ENCODE peak calls at places on chromosomes 11 and 22, in seven cellular contexts. X is keratinocyte, S is body of pancreas, D is prostate gland, F is SK-N-SH, O is stomach, K is uterus. V is an unnamed sample. For H3K4me1, the result is how much of the 10 kb centered on the place peaks cover.

GRCh38 chr11:66651011-66651410 is 12.5 kb downstream of the RBM4 start:
- DNase-seq in F (no peak), D (no peak), X (no peak), S (no peak), K (no peak), O (no peak), V (no peak)

GRCh38 chr11:34809191-34810106 is 106.7 kb downstream of the APIP start:
- DNase-seq in K (no peak), S (no peak), F (no peak), D (peak), X (peak), O (no peak), V (no peak)

GRCh38 chr11:46641639-46642038 is 24.3 kb downstream of the ATG13 start:
- DNase-seq in K (no peak), X (no peak), D (no peak), S (no peak), F (no peak), O (no peak), V (no peak)

GRCh38 chr11:104619751-104620150 is 278.5 kb downstream of the CASP12 start:
- DNase-seq in X (no peak), S (no peak), D (no peak), F (no peak), K (no peak), O (no peak), V (no peak)

GRCh38 chr11:96014234-96014633 is 90.3 kb upstream of the MTMR2 start:
- DNase-seq in K (no peak), S (no peak), F (no peak), D (no peak), X (no peak), O (no peak), V (no peak)

GRCh38 chr11:66985508-66986177 is 10.5 kb downstream of the C11orf86 start:
- DNase-seq in K (no peak), O (peak), X (no peak), D (peak), S (peak), F (no peak), V (no peak)

GRCh38 chr11:15875934-15876333 is 480.4 kb downstream of the SOX6 start:
- DNase-seq in S (no peak), K (no peak), D (no peak), F (no peak), X (no peak), O (no peak), V (no peak)

GRCh38 chr22:31230871-31231621 is 18.9 kb downstream of the LIMK2 start:
- DNase-seq in S (peak), D (peak), O (peak), K (no peak), F (peak), X (no peak), V (peak)

GRCh38 chr11:28520291-28520690 is 412.1 kb downstream of the METTL15 start:
- DNase-seq in X (no peak), O (no peak), S (no peak), F (no peak), D (no peak), K (no peak), V (no peak)

GRCh38 chr22:44969817-44970216 is 40.0 kb downstream of the PHF21B start:
- DNase-seq in O (no peak), F (no peak), D (no peak), S (no peak), K (no peak), X (no peak), V (no peak)

GRCh38 chr22:44965171-44965570 is 44.6 kb downstream of the PHF21B start:
- DNase-seq in F (no peak), O (no peak), D (no peak), X (no peak), K (no peak), S (no peak), V (no peak)

GRCh38 chr22:44970291-44970690 is 39.5 kb downstream of the PHF21B start:
- DNase-seq in S (no peak), X (no peak), K (no peak), D (no peak), F (no peak), O (no peak), V (no peak)

GRCh38 chr22:44971651-44972362 is 38.0 kb downstream of the PHF21B start:
- DNase-seq in F (no peak), D (no peak), S (no peak), O (no peak), K (no peak), X (no peak), V (no peak)

DNA sequence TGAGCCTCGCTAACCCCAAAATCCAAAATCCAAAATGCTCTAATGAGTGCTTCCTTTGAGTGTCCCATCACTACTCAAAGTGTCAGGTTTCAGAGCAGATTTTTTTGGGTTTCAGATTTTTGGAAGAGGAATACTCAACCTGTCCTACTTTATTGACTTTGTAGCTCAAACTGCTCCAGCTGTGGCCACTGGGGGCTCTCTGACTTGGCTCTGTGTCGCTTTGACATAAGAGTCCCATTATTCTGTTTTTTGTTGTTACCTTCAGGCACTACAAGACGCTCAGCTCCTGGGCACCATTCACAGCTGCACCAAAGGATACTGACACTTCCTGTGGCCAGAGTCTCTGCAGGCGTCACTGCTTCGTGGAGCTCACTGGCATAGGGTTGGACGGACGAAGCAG is 41.1 kb downstream of the PHF21B start:
- DNase-seq in K (no peak), F (no peak), D (no peak), X (no peak), O (no peak), S (no peak), V (no peak)
- TF ChIP-seq CTCF in K (no peak), F (peak), D (no peak), X (no peak), O (no peak), S (no peak), V (no peak)

GRCh38 chr22:36371920-36372319 is 15.8 kb downstream of the MYH9 start:
- DNase-seq in S (no peak), X (no peak), D (no peak), O (no peak), K (no peak), F (no peak), V (no peak)
- H3K4me1 ChIP-seq in S (half or more), X (half or more), D (half or more), O (half or more), K (under half), F (half or more), V (half or more)

GRCh38 chr11:117468888-117469287 is 141.2 kb downstream of the CEP164 start:
- DNase-seq in O (no peak), F (no peak), X (no peak), S (no peak), K (no peak), D (no peak), V (no peak)
- TF ChIP-seq CTCF in O (no peak), F (no peak), X (no peak), S (no peak), K (no peak), D (no peak), V (no peak)

DNA sequence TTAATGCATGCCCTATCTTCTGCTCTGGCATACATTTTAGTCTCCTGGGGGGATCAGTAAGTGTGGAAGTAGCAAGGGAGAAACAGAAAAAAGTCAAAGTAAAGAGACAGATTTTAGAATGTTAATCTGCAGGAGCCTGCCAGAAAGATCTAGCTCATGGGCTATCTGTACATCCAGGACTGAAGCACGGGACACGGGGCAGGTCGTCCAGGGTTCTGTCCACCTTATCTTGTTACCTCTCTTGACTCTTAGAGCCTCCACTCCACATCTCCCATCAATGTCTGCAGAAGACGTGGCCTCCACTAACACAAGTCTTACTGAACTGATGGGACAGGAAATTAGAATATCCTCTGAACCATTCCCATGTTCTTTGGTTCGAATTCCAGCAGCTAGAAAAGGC is 1.7 kb upstream of the SLC43A3 start:
- DNase-seq in S (no peak), X (no peak), F (no peak), K (no peak), D (no peak), O (no peak), V (no peak)
- H3K4me1 ChIP-seq in S (half or more), X (under half), F (under half), K (under half), D (under half), O (half or more), V (under half)

DNA sequence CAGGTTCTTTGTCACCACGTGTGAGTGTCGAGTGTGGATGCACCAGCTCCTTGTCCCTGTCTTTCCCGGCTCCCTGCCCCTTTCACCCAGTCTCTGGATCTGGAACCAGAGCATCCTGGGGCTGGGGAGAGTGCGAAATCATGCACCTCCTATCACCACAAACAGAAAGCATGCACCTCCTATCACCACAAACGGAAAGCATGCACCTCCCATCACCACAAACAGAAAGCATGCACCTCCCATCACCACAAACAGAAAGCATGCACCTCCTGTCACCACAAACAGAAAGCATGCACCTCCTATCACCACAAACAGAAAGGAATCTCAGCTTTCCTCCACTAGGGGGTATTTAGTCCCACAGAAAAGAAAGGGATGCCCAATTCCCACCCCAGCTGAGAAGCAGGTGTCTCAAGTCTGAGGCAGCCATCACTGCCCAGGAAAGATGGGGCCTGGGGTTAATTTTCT is 5.9 kb upstream of the GLB1L3 start:
- DNase-seq in K (no peak), F (peak), X (no peak), S (no peak), O (no peak), D (no peak), V (no peak)
- TF ChIP-seq CTCF in K (no peak), F (peak), X (peak), S (no peak), O (no peak), D (no peak), V (no peak)

GRCh38 chr11:111411456-111411855 is 32.4 kb upstream of the POU2AF1 start:
- DNase-seq in D (no peak), F (no peak), X (no peak), K (no peak), S (no peak), O (no peak), V (no peak)
- H3K4me1 ChIP-seq in D (under half), F (under half), X (under half), K (under half), S (under half), O (under half), V (under half)

GRCh38 chr11:64580387-64580786 is 10.6 kb upstream of the SLC22A12 start:
- DNase-seq in S (no peak), O (no peak), K (no peak), F (no peak), D (no peak), X (no peak), V (no peak)
- TF ChIP-seq CTCF in S (no peak), O (no peak), K (no peak), F (no peak), D (no peak), X (no peak), V (no peak)

V was measured in transverse colon.